ENCODE peak calls at places on chromosomes 4 and X, in nine cellular contexts. X, W, G, T, Y, F, K, I and E are unnamed samples.

GRCh38 chr4:121192500-121192899 is 28.4 kb upstream of the TNIP3 start:
- DNase-seq in X (no peak), W (peak; percentile 27), G (no peak), T (peak; percentile 10), Y (no peak), F (no peak), K (peak; percentile 15), I (peak; percentile 46), E (peak; percentile 44)

GRCh38 chr4:77156533-77156911 is 485 bp upstream of the CCNG2 start:
- DNase-seq in X (peak; percentile 87), W (peak; percentile 98), G (peak; percentile 94), T (peak; percentile 100), Y (peak; percentile 94), F (peak; percentile 82), K (peak; percentile 99), I (peak; percentile 100), E (peak; percentile 97)

GRCh38 chr4:161696957-161697356 is 466.8 kb downstream of the FSTL5 start:
- DNase-seq in X (no peak), W (peak; percentile 65), G (no peak), T (no peak), Y (no peak), F (no peak), K (no peak), I (peak; percentile 10), E (peak; percentile 25)

GRCh38 chrX:109533631-109534030 is 3.0 kb upstream of the NXT2 start:
- DNase-seq in X (no peak), W (no peak), G (no peak), T (no peak), Y (no peak), F (no peak), K (no peak), I (no peak), E (no peak)

GRCh38 chrX:54452920-54453319 is 12.7 kb downstream of the TSR2 start:
- DNase-seq in X (no peak), W (peak; percentile 23), G (no peak), T (peak; percentile 77), Y (no peak), F (no peak), K (no peak), I (peak; percentile 6), E (no peak)

GRCh38 chr4:3712112-3712805 is 53.9 kb upstream of the ADRA2C start:
- DNase-seq in X (no peak), W (no peak), G (peak; percentile 49), T (no peak), Y (no peak), F (no peak), K (no peak), I (no peak), E (no peak)

GRCh38 chr4:40525811-40526598 is 103.7 kb downstream of the RBM47 start:
- DNase-seq in X (no peak), W (peak; percentile 73), G (no peak), T (peak; percentile 90), Y (no peak), F (no peak), K (peak; percentile 45), I (peak; percentile 86), E (peak; percentile 67)

GRCh38 chrX:115399306-115399705 is 109.8 kb downstream of the LUZP4 start:
- DNase-seq in X (no peak), W (no peak), G (no peak), T (no peak), Y (no peak), F (no peak), K (no peak), I (no peak), E (no peak)

GRCh38 chr4:40939826-40940225 is 190.1 kb downstream of the NSUN7 start:
- DNase-seq in X (no peak), W (no peak), G (no peak), T (no peak), Y (no peak), F (no peak), K (no peak), I (no peak), E (no peak)

GRCh38 chr4:2685541-2685940 is 70.6 kb downstream of the TNIP2 start:
- DNase-seq in X (no peak), W (no peak), G (no peak), T (no peak), Y (no peak), F (no peak), K (no peak), I (no peak), E (no peak)

GRCh38 chrX:106039920-106040319 is 1.4 kb upstream of the SERPINA7 start:
- DNase-seq in X (no peak), W (peak; percentile 1), G (no peak), T (peak; percentile 22), Y (no peak), F (no peak), K (no peak), I (peak; percentile 33), E (no peak)